ENCODE peak calls at places on chromosome 15, in five cellular contexts. N, W, L, C and F are unnamed samples.

GRCh38 chr15:89362203-89363101 is 27.8 kb upstream of the POLG start:
- DNase-seq in N (peak; percentile 35), W (no peak), L (no peak), C (no peak), F (no peak)

GRCh38 chr15:90099868-90100854 is 2.1 kb downstream of the IDH2 start:
- DNase-seq in N (no peak), W (no peak), L (peak; percentile 39), C (peak; percentile 55), F (no peak)

GRCh38 chr15:25545017-25545416 is 106.2 kb upstream of the UBE3A start:
- DNase-seq in N (no peak), W (no peak), L (no peak), C (no peak), F (no peak)

GRCh38 chr15:100947760-100948429 is 28.7 kb downstream of the LRRK1 start:
- DNase-seq in N (peak; percentile 21), W (no peak), L (no peak), C (no peak), F (no peak)

GRCh38 chr15:25793354-25794050 is 69.6 kb downstream of the ATP10A start:
- DNase-seq in N (no peak), W (no peak), L (no peak), C (no peak), F (no peak)

GRCh38 chr15:50884583-50884982 is 23.9 kb upstream of the AP4E1 start:
- DNase-seq in N (no peak), W (no peak), L (no peak), C (no peak), F (no peak)

GRCh38 chr15:66566963-66567531 is 1.2 kb upstream of the LCTL start:
- DNase-seq in N (peak; percentile 95), W (peak; percentile 90), L (peak; percentile 84), C (peak; percentile 32), F (peak; percentile 88)

GRCh38 chr15:57526615-57527014 is 65.1 kb upstream of the MYZAP start:
- DNase-seq in N (no peak), W (no peak), L (no peak), C (no peak), F (no peak)

GRCh38 chr15:99408236-99409096 is 157.2 kb downstream of the LRRC28 start:
- DNase-seq in N (no peak), W (no peak), L (no peak), C (peak; percentile 51), F (peak; percentile 18)

GRCh38 chr15:67290319-67290718 is 35.7 kb downstream of the IQCH start:
- DNase-seq in N (no peak), W (no peak), L (no peak), C (no peak), F (no peak)

GRCh38 chr15:67458449-67458848 is 62.5 kb upstream of the C15orf61 start:
- DNase-seq in N (no peak), W (no peak), L (no peak), C (no peak), F (no peak)

GRCh38 chr15:72591361-72591760 is 63.1 kb upstream of the GOLGA6B start:
- DNase-seq in N (no peak), W (no peak), L (no peak), C (no peak), F (no peak)

GRCh38 chr15:52481915-52482314 is 46.8 kb downstream of the MYO5A start:
- DNase-seq in N (no peak), W (no peak), L (peak; percentile 16), C (no peak), F (peak; percentile 70)

GRCh38 chr15:62085740-62086139 is 19.0 kb downstream of the C2CD4A start:
- DNase-seq in N (no peak), W (no peak), L (no peak), C (no peak), F (no peak)

GRCh38 chr15:31459011-31459748 is 132.5 kb downstream of the KLF13 start:
- DNase-seq in N (no peak), W (no peak), L (no peak), C (no peak), F (peak; percentile 84)

GRCh38 chr15:56869573-56869972 is 48.9 kb upstream of the TCF12 start:
- DNase-seq in N (peak; percentile 59), W (peak; percentile 15), L (peak; percentile 70), C (no peak), F (no peak)

GRCh38 chr15:88623061-88623460 is 1.9 kb downstream of the AEN start:
- DNase-seq in N (no peak), W (peak; percentile 54), L (no peak), C (peak; percentile 23), F (no peak)

GRCh38 chr15:50744601-50745000 is 20.9 kb downstream of the SPPL2A start:
- DNase-seq in N (no peak), W (no peak), L (no peak), C (no peak), F (no peak)

GRCh38 chr15:82986442-82986780 is 401 bp downstream of the RAMAC start:
- DNase-seq in N (no peak), W (no peak), L (no peak), C (no peak), F (peak; percentile 63)

GRCh38 chr15:63185206-63185605 is 4.2 kb upstream of the RAB8B start:
- DNase-seq in N (no peak), W (no peak), L (no peak), C (no peak), F (no peak)

GRCh38 chr15:39582286-39582976 is 1.6 kb downstream of the THBS1 start:
- DNase-seq in N (no peak), W (no peak), L (no peak), C (peak; percentile 41), F (no peak)

GRCh38 chr15:39580117-39580629 is 706 bp upstream of the THBS1 start:
- DNase-seq in N (peak; percentile 94), W (peak; percentile 95), L (peak; percentile 99), C (peak; percentile 97), F (peak; percentile 91)

GRCh38 chr15:39579487-39580116 is 1.3 kb upstream of the THBS1 start:
- DNase-seq in N (peak; percentile 97), W (peak; percentile 82), L (peak; percentile 69), C (peak; percentile 89), F (no peak)

GRCh38 chr15:39581501-39582285 is 814 bp downstream of the THBS1 start:
- DNase-seq in N (peak; percentile 73), W (peak; percentile 79), L (peak; percentile 56), C (peak; percentile 37), F (peak; percentile 42)

DNA sequence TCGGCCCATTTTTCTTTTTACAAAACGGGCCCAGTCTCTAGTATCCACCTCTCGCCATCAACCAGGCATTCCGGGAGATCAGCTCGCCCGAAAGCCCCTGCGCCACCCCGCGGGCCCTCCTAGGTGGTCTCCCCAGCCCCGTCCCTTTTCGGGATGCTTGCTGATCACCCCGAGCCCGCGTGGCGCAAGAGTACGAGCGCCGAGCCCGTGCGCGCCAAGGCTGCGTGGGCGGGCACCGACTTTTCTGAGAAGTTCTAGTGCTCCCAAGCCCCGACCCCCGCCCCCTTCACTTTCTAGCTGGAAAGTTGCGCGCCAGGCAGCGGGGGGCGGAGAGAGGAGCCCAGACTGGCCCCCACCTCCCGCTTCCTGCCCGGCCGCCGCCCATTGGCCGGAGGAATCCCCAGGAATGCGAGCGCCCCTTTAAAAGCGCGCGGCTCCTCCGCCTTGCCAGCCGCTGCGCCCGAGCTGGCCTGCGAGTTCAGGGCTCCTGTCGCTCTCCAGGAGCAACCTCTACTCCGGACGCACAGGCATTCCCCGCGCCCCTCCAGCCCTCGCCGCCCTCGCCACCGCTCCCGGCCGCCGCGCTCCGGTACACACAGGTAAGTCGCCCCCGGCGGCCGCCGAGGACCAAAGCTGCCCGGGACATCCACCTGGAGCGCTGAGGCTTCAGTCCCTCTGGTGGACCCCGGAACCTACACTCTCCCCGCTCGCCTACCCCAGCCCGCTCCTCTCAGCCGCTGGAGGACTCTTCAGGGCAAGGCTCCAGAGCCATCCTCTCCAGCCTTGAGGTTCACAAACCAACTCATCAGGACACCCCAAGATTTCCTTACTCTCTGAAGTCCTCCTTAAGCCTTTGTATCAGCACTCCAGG is at the start of gene THBS1:
- DNase-seq in N (peak; percentile 98), W (peak; percentile 94), L (peak; percentile 81), C (peak; percentile 97), F (peak; percentile 42)
- TF ChIP-seq CTCF in N (no peak), W (no peak), L (no peak), C (no peak), F (no peak)

GRCh38 chr15:78398076-78398825 is 39.8 kb upstream of the IREB2 start:
- DNase-seq in N (no peak), W (no peak), L (no peak), C (no peak), F (no peak)

GRCh38 chr15:78397382-78397781 is 40.6 kb upstream of the IREB2 start:
- DNase-seq in N (no peak), W (no peak), L (no peak), C (no peak), F (no peak)

GRCh38 chr15:78396186-78396814 is 41.7 kb upstream of the IREB2 start:
- DNase-seq in N (no peak), W (no peak), L (no peak), C (no peak), F (no peak)

GRCh38 chr15:78394981-78395619 is 42.9 kb upstream of the IREB2 start:
- DNase-seq in N (peak; percentile 57), W (peak; percentile 53), L (peak; percentile 22), C (no peak), F (no peak)

DNA sequence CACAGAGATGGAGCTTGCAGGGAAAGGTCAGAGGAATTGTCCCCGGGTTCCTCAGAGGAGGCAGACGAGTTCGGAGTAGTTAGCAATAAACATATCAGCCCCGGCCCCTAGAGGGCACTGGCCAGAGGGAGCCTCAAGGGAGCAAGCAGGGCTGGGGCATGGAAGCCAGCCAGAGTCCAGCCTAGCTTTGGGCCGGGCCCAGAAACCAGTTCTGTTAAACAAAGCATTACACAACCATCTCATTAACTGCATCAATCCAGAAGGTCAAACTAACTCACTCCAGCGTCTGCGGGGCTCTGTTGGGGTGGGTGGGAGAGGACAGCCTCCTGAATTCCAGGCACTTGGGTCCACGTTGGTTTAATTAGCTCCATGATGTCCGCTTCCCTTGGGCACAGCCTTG is 41.0 kb upstream of the IREB2 start:
- DNase-seq in N (peak; percentile 75), W (peak; percentile 58), L (peak; percentile 30), C (peak; percentile 75), F (no peak)
- TF ChIP-seq CTCF in N (peak; percentile 60), W (peak; percentile 39), L (peak; percentile 32), C (peak; percentile 66), F (no peak)

GRCh38 chr15:61025283-61025682 is 203.8 kb downstream of the RORA start:
- DNase-seq in N (no peak), W (no peak), L (no peak), C (no peak), F (no peak)
- TF ChIP-seq CTCF in N (no peak), W (no peak), L (no peak), C (no peak), F (no peak)

GRCh38 chr15:39622660-39623549 is 42.0 kb downstream of the THBS1 start:
- DNase-seq in N (no peak), W (peak; percentile 40), L (no peak), C (no peak), F (no peak)

GRCh38 chr15:39621961-39622360 is 41.1 kb downstream of the THBS1 start:
- DNase-seq in N (no peak), W (no peak), L (no peak), C (no peak), F (no peak)

GRCh38 chr15:39625451-39625850 is 44.6 kb downstream of the THBS1 start:
- DNase-seq in N (no peak), W (no peak), L (no peak), C (no peak), F (no peak)

GRCh38 chr15:39624806-39625205 is 43.9 kb downstream of the THBS1 start:
- DNase-seq in N (no peak), W (peak; percentile 43), L (peak; percentile 46), C (peak; percentile 67), F (peak; percentile 43)

DNA sequence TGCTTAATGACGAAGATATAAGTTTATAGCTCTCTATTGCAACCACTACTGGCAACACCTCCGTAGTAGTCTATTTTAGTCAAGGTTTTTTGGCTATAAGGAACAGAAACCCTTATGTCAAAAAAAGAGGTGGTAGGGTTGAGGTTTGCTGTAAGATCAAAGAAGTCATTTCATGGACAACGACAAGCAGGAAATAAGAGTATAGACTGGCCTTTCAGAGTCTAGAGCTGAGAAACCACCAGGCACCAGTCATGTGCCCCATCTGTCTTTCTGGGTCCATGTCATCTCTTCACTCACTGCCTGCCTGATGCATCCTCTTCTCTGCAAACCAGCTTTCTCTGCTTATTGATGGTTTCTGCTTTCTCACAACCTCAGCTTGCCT is 42.7 kb downstream of the THBS1 start:
- DNase-seq in N (no peak), W (no peak), L (no peak), C (no peak), F (peak; percentile 66)
- TF ChIP-seq CTCF in N (no peak), W (no peak), L (no peak), C (no peak), F (no peak)